ENCODE peak calls at places on chromosome 19, in four cellular contexts. L, T, A and O are unnamed samples.

GRCh38 chr19:48480151-48480475 is 10.9 kb downstream of the CYTH2 start:
- DNase-seq in L (no peak), T (no peak), A (no peak), O (no peak)

GRCh38 chr19:38924383-38924782 is 6.2 kb downstream of the SARS2 start:
- DNase-seq in L (no peak), T (peak), A (no peak), O (no peak)

GRCh38 chr19:46408611-46409039 is 4.7 kb downstream of the CCDC8 start:
- DNase-seq in L (peak), T (no peak), A (no peak), O (no peak)

GRCh38 chr19:18662972-18663732 is 20.3 kb upstream of the CRTC1 start:
- DNase-seq in L (no peak), T (no peak), A (no peak), O (no peak)

GRCh38 chr19:23286477-23286876 is 36.3 kb upstream of the ZNF724 start:
- DNase-seq in L (no peak), T (no peak), A (no peak), O (peak)

GRCh38 chr19:50909240-50910070 is 1.7 kb downstream of the KLK4 start:
- DNase-seq in L (no peak), T (peak), A (no peak), O (peak)

GRCh38 chr19:51514866-51515481 is 13.4 kb upstream of the SIGLEC12 start:
- DNase-seq in L (peak), T (peak), A (peak), O (peak)

GRCh38 chr19:27776020-27776419 is 1436.9 kb downstream of the UQCRFS1 start:
- DNase-seq in L (peak), T (peak), A (no peak), O (peak)

GRCh38 chr19:5261151-5261890 is 79.3 kb downstream of the PTPRS start:
- DNase-seq in L (no peak), T (no peak), A (no peak), O (no peak)

GRCh38 chr19:40716655-40717324 is at the start of the genes COQ8B and ITPKC:
- DNase-seq in L (peak), T (peak), A (peak), O (peak)

GRCh38 chr19:40717880-40718773 is 1.2 kb downstream of the ITPKC start:
- DNase-seq in L (peak), T (peak), A (no peak), O (peak)

GRCh38 chr19:40714519-40715299 is 2.0 kb downstream of the COQ8B start:
- DNase-seq in L (peak), T (peak), A (peak), O (peak)

GRCh38 chr19:40717325-40717879 is 490 bp downstream of the ITPKC start:
- DNase-seq in L (no peak), T (no peak), A (no peak), O (no peak)

DNA sequence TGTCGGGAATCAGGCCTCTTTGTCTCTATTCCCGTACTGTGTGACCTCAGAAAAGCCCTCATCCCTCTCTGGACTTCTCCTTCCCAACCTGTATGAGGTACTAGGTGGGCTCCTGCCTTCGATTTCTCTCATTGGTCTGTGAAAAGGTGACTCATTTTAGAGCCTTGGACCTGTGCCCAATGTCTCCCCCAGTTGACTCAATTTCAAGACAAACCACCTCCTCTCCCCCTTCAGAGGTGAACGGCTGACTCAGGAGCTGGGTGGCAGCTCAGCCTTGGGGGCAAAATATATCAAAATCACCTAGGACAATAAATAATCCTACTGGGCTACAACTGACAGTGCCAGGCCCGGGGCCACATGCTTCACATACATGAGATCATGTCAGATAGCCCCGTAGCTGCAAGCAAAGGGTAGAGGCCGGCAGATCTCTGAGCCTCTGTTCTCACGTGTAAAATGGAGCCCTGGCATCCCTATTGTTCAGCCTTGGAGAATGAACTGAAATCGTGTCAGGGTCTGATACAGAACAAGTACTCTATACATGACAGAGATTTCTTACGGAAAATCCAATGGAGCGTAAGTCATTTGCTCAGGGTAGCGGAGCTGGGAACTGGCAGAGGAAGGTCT is 543 bp downstream of the COQ8B start:
- DNase-seq in L (peak), T (peak), A (peak), O (peak)
- TF ChIP-seq ELK1 in L (no peak), T (no peak), A (no peak), O (no peak)

DNA sequence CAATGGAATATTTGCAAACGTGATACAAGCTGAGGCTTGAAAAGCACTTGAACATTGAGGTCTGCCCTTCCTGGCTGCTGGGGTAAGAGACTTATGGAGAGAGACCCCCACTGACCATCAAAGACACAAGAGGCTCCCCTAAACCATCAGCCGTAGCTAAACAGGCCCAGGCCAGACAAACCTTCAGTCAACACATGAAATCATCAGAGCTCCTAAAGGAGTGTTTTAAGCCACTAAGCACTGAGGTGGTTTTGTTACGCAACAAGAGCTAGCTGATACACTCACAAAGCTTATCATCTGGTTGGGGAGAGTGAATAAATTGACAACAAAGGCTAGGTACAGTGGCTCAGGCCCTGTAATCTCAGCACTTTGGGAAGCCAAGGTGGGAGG is 110.4 kb downstream of the ZNF557 start:
- DNase-seq in L (no peak), T (no peak), A (no peak), O (no peak)
- H3K27ac ChIP-seq in L (no peak), T (no peak), A (peak), O (no peak)

GRCh38 chr19:7853760-7854107 is 20.5 kb downstream of the PRR36 start:
- DNase-seq in L (no peak), T (no peak), A (no peak), O (no peak)

GRCh38 chr19:7855426-7856276 is 18.5 kb downstream of the PRR36 start:
- DNase-seq in L (no peak), T (no peak), A (no peak), O (no peak)

GRCh38 chr19:7850975-7851622 is 21.1 kb downstream of the EVI5L start:
- DNase-seq in L (no peak), T (no peak), A (no peak), O (no peak)

GRCh38 chr19:7851623-7852500 is 21.8 kb downstream of the EVI5L start:
- DNase-seq in L (no peak), T (no peak), A (no peak), O (no peak)

DNA sequence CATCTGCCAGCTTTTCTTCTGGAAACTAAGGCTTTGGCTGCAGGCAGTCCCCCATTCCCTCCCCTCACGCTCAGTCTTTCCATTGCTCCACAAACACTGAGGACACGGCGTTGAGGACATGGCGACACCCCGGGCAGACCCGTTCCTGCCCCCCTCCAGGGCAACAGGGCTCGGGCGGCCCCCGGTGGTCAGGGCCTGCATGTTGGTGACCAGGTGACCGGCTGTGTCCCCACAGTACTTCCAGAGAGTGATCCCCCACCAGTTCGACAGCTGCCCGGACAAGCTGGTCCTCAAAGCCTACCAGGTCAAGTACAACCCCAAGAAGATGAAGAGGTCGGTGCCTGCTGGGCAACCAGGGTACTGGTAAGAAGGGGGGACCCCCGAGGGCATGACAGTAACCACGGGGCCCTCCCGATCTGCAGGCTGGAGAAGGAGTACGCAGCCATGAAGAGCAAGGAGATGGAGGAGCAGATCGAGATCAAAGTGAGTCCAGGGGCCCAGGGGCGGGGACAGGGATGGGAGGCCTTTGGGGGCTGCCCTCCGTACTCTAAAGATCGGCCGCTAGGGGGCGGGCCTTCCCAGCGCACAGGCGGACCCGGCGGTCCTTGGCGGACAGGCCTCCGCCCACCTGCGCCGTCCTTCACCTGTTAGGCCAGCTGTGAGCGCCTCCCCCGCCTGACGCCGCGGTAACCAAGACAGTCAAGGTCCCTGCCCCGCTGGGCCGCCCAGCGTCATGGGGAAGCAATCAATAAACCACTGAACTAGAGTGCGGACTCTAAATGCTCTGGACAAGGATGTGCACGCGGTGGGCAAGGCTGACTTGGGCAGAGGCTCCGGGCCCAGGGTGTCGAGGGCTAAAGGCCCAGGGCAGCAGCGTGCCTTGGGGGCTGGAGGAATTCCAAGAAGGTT is 21.1 kb downstream of the PRR36 start:
- DNase-seq in L (peak), T (peak), A (no peak), O (peak)
- TF ChIP-seq ELK1 in L (no peak), T (no peak), A (no peak), O (no peak)

DNA sequence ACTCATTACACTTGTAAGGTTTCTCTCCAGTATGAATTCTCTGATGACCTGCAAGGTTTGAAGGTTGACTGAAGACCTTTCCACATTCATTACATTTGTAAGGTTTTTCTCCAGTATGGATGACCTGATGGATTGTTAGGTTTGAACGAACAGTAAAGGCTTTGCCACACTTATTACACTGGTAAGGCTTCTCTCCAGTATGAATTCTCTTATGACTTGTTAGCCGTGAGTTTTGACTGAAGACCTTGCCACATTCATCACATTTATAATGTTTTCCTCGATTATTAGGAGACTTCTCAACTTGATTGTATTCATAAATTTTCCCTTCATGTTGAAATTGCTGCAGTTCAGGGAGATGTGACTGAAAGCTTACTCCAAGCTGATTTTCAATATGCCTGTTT is 6.8 kb upstream of the ZNF347 start:
- DNase-seq in L (no peak), T (no peak), A (no peak), O (no peak)
- H3K27ac ChIP-seq in L (no peak), T (no peak), A (no peak), O (no peak)

GRCh38 chr19:7294571-7295212 is 478 bp upstream of the INSR start:
- DNase-seq in L (peak), T (peak), A (no peak), O (peak)
- TF ChIP-seq ELK1 in L (no peak), T (no peak), A (no peak), O (no peak)